ENCODE peak calls at places on chromosomes 11 and 22, in ten cellular contexts. One of them, this sample, is unnamed.

GRCh38 chr11:69683764-69684333 is 8.7 kb upstream of the LTO1 start:
- DNase-seq in body of pancreas: no peak
- DNase-seq in osteoblast: peak; percentile 54
- DNase-seq in colonic mucosa: no peak
- DNase-seq in CD8-positive, alpha-beta T cell: no peak
- DNase-seq in psoas muscle: no peak
- DNase-seq in kidney: no peak
- DNase-seq in right lobe of liver: peak; percentile 47
- DNase-seq in neural progenitor cell: peak; percentile 56
- DNase-seq in heart right ventricle: no peak
- DNase-seq in this sample: peak; percentile 87

GRCh38 chr22:31533391-31533790 is 37.1 kb downstream of the SFI1 start:
- DNase-seq in body of pancreas: no peak
- DNase-seq in osteoblast: no peak
- DNase-seq in colonic mucosa: no peak
- DNase-seq in CD8-positive, alpha-beta T cell: no peak
- DNase-seq in psoas muscle: no peak
- DNase-seq in kidney: no peak
- DNase-seq in right lobe of liver: no peak
- DNase-seq in neural progenitor cell: no peak
- DNase-seq in heart right ventricle: no peak
- DNase-seq in this sample: no peak

GRCh38 chr11:12076840-12077534 is 33.4 kb upstream of the MICAL2 start:
- DNase-seq in body of pancreas: no peak
- DNase-seq in osteoblast: peak; percentile 91
- DNase-seq in colonic mucosa: no peak
- DNase-seq in CD8-positive, alpha-beta T cell: no peak
- DNase-seq in psoas muscle: no peak
- DNase-seq in kidney: no peak
- DNase-seq in right lobe of liver: no peak
- DNase-seq in neural progenitor cell: no peak
- DNase-seq in heart right ventricle: no peak
- DNase-seq in this sample: no peak

GRCh38 chr11:104531075-104531474 is 367.1 kb upstream of the PDGFD start:
- DNase-seq in body of pancreas: no peak
- DNase-seq in osteoblast: no peak
- DNase-seq in colonic mucosa: no peak
- DNase-seq in CD8-positive, alpha-beta T cell: no peak
- DNase-seq in psoas muscle: no peak
- DNase-seq in kidney: no peak
- DNase-seq in right lobe of liver: no peak
- DNase-seq in neural progenitor cell: peak; percentile 28
- DNase-seq in heart right ventricle: no peak
- DNase-seq in this sample: peak; percentile 62

GRCh38 chr11:2114430-2115241 is 24.6 kb downstream of the IGF2 start:
- DNase-seq in body of pancreas: no peak
- DNase-seq in osteoblast: no peak
- DNase-seq in colonic mucosa: no peak
- DNase-seq in CD8-positive, alpha-beta T cell: no peak
- DNase-seq in psoas muscle: peak; percentile 32
- DNase-seq in kidney: peak; percentile 68
- DNase-seq in right lobe of liver: no peak
- DNase-seq in neural progenitor cell: no peak
- DNase-seq in heart right ventricle: no peak
- DNase-seq in this sample: no peak

GRCh38 chr11:2569321-2569721 is 124.5 kb downstream of the KCNQ1 start:
- DNase-seq in body of pancreas: no peak
- DNase-seq in osteoblast: no peak
- DNase-seq in colonic mucosa: no peak
- DNase-seq in CD8-positive, alpha-beta T cell: no peak
- DNase-seq in psoas muscle: peak; percentile 33
- DNase-seq in kidney: peak; percentile 79
- DNase-seq in right lobe of liver: peak; percentile 15
- DNase-seq in neural progenitor cell: no peak
- DNase-seq in heart right ventricle: no peak
- DNase-seq in this sample: peak; percentile 30

GRCh38 chr11:74468521-74469280 is 1.4 kb upstream of the KCNE3 start:
- DNase-seq in body of pancreas: no peak
- DNase-seq in osteoblast: no peak
- DNase-seq in colonic mucosa: no peak
- DNase-seq in CD8-positive, alpha-beta T cell: no peak
- DNase-seq in psoas muscle: no peak
- DNase-seq in kidney: no peak
- DNase-seq in right lobe of liver: no peak
- DNase-seq in neural progenitor cell: no peak
- DNase-seq in heart right ventricle: no peak
- DNase-seq in this sample: no peak

GRCh38 chr11:69385466-69385820 is 91.5 kb downstream of the MYEOV start:
- DNase-seq in body of pancreas: no peak
- DNase-seq in osteoblast: no peak
- DNase-seq in colonic mucosa: no peak
- DNase-seq in CD8-positive, alpha-beta T cell: no peak
- DNase-seq in psoas muscle: no peak
- DNase-seq in kidney: peak; percentile 50
- DNase-seq in right lobe of liver: no peak
- DNase-seq in neural progenitor cell: no peak
- DNase-seq in heart right ventricle: no peak
- DNase-seq in this sample: no peak

GRCh38 chr22:41092023-41092817 is at the start of gene EP300:
- DNase-seq in body of pancreas: peak; percentile 74
- DNase-seq in osteoblast: peak; percentile 94
- DNase-seq in colonic mucosa: peak; percentile 89
- DNase-seq in CD8-positive, alpha-beta T cell: peak; percentile 83
- DNase-seq in psoas muscle: peak; percentile 95
- DNase-seq in kidney: peak; percentile 97
- DNase-seq in right lobe of liver: peak; percentile 89
- DNase-seq in neural progenitor cell: peak; percentile 85
- DNase-seq in heart right ventricle: peak; percentile 88
- DNase-seq in this sample: peak; percentile 86

GRCh38 chr22:49768511-49768910 is 59.2 kb downstream of the BRD1 start:
- DNase-seq in body of pancreas: peak; percentile 13
- DNase-seq in osteoblast: peak; percentile 71
- DNase-seq in colonic mucosa: no peak
- DNase-seq in CD8-positive, alpha-beta T cell: no peak
- DNase-seq in psoas muscle: peak; percentile 44
- DNase-seq in kidney: peak; percentile 66
- DNase-seq in right lobe of liver: peak; percentile 6
- DNase-seq in neural progenitor cell: no peak
- DNase-seq in heart right ventricle: no peak
- DNase-seq in this sample: no peak

GRCh38 chr22:44603774-44604173 is 98.2 kb upstream of the PRR5 start:
- DNase-seq in body of pancreas: no peak
- DNase-seq in osteoblast: no peak
- DNase-seq in colonic mucosa: no peak
- DNase-seq in CD8-positive, alpha-beta T cell: no peak
- DNase-seq in psoas muscle: no peak
- DNase-seq in kidney: no peak
- DNase-seq in right lobe of liver: no peak
- DNase-seq in neural progenitor cell: no peak
- DNase-seq in heart right ventricle: no peak
- DNase-seq in this sample: no peak

GRCh38 chr11:71481101-71481960 is 28.3 kb downstream of the NADSYN1 start:
- DNase-seq in body of pancreas: no peak
- DNase-seq in osteoblast: no peak
- DNase-seq in colonic mucosa: no peak
- DNase-seq in CD8-positive, alpha-beta T cell: no peak
- DNase-seq in psoas muscle: no peak
- DNase-seq in kidney: no peak
- DNase-seq in right lobe of liver: no peak
- DNase-seq in neural progenitor cell: no peak
- DNase-seq in heart right ventricle: no peak
- DNase-seq in this sample: no peak

DNA sequence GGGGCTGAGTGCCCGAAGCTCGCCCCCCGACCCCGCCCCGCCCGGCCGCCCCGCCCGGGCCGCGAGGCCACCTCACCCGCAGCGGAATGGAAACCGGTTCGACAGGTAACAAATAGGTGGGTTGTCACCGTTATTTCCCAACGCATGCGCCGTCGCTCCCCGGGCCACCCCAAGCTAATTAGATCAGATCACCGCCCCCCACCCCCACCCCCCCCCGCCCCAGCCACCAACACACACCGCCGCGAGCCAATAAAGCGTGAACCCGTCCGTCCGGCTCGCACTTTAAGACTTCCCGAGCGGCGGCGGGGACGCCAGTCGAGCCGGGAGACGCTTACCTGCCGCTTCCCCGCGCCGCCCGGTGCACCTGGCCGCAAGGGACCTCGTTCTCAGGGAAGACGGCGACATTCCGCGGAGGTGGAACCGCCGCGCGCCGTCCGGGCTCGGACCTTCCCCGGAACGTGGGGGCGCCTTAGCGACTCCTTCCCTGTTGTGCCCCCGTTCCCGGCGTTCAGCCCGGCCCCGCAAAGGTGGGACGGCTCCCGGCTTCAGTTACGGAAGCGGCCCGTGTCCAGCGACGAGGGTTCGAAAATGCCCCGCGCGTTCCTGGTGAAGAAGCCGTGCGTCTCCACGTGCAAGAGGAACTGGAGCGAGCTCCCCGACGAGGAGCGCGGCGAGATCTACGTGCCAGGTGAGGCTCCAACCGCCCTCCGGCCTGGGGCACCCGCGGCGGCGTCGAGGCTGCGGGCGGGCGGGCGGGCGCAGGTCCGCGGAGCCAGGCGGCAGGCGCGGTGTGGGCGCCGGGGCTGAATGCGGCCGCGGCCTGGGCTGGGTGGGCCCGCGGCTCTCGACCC is at the start of gene OVOL1:
- DNase-seq in body of pancreas: peak; percentile 87
- DNase-seq in osteoblast: peak; percentile 84
- DNase-seq in colonic mucosa: peak; percentile 92
- DNase-seq in CD8-positive, alpha-beta T cell: no peak
- DNase-seq in psoas muscle: peak; percentile 45
- DNase-seq in kidney: peak; percentile 92
- DNase-seq in right lobe of liver: no peak
- DNase-seq in neural progenitor cell: peak; percentile 54
- DNase-seq in heart right ventricle: no peak
- DNase-seq in this sample: peak; percentile 92
- H3K4me1 ChIP-seq in body of pancreas: peaks cover 36% of the 10 kb centered on the region
- H3K4me1 ChIP-seq in osteoblast: peaks cover 2% of the 10 kb centered on the region
- H3K4me1 ChIP-seq in colonic mucosa: peaks cover 24% of the 10 kb centered on the region
- H3K4me1 ChIP-seq in CD8-positive, alpha-beta T cell: peaks cover 38% of the 10 kb centered on the region
- H3K4me1 ChIP-seq in psoas muscle: no peaks in the 10 kb centered on the region
- H3K4me1 ChIP-seq in kidney: peaks cover 7% of the 10 kb centered on the region
- H3K4me1 ChIP-seq in right lobe of liver: peaks cover 8% of the 10 kb centered on the region
- H3K4me1 ChIP-seq in neural progenitor cell: peaks cover 15% of the 10 kb centered on the region
- H3K4me1 ChIP-seq in heart right ventricle: peaks cover 20% of the 10 kb centered on the region
- H3K4me1 ChIP-seq in this sample: peaks cover 18% of the 10 kb centered on the region

DNA sequence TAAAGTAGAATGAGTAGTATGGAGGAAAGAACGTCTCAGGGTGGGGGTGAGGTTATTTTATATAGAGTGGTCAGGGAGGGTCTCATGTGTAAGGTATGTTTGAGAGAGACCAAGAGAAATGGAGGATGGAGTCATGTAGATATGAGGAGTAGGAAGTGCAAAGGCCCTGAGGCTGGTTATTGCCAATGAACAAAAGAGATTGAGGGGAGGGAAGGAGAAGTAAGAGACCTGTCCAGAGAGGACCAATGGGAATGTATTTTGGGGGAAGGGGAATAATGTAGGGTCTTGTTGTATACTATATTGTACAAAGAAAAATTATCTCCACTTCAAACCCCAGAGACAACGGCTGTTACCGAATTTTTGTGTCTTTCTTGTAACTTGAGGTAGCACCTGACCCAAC is 9.8 kb downstream of the CTNND1 start:
- DNase-seq in body of pancreas: no peak
- DNase-seq in osteoblast: no peak
- DNase-seq in colonic mucosa: no peak
- DNase-seq in CD8-positive, alpha-beta T cell: no peak
- DNase-seq in psoas muscle: no peak
- DNase-seq in kidney: no peak
- DNase-seq in right lobe of liver: no peak
- DNase-seq in neural progenitor cell: no peak
- DNase-seq in heart right ventricle: no peak
- DNase-seq in this sample: no peak
- TF ChIP-seq CTCF in body of pancreas: no peak
- TF ChIP-seq CTCF in osteoblast: no peak
- TF ChIP-seq CTCF in colonic mucosa: no peak
- TF ChIP-seq CTCF in CD8-positive, alpha-beta T cell: no peak
- TF ChIP-seq CTCF in psoas muscle: no peak
- TF ChIP-seq CTCF in kidney: no peak
- TF ChIP-seq CTCF in right lobe of liver: no peak
- TF ChIP-seq CTCF in neural progenitor cell: no peak
- TF ChIP-seq CTCF in heart right ventricle: no peak
- TF ChIP-seq CTCF in this sample: no peak

DNA sequence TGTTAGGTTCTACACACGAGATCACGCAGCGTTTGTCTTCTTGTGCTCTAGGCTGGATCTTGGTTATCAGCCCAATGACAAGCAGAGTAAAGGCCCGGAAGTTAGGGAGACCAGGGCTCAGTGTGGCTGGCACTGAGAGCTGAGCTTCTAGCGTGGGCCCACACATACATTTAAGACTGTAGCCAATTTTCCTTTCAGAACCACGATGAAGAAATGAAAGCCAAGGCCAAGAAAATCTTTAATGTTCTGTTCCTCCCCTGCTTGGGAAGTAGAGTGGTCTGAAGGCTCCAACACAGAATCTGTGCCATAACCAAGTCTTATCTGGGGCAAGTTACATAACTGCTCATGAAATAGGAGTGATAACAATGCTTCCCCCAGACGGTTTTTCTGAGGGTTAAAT is 4.7 kb upstream of the ST3GAL4 start:
- DNase-seq in body of pancreas: no peak
- DNase-seq in osteoblast: no peak
- DNase-seq in colonic mucosa: no peak
- DNase-seq in CD8-positive, alpha-beta T cell: no peak
- DNase-seq in psoas muscle: no peak
- DNase-seq in kidney: peak; percentile 13
- DNase-seq in right lobe of liver: no peak
- DNase-seq in neural progenitor cell: no peak
- DNase-seq in heart right ventricle: no peak
- DNase-seq in this sample: no peak
- H3K27ac ChIP-seq in body of pancreas: no peak overlapping the region
- H3K27ac ChIP-seq in osteoblast: peak overlapping the region; percentile 24
- H3K27ac ChIP-seq in colonic mucosa: no peak overlapping the region
- H3K27ac ChIP-seq in CD8-positive, alpha-beta T cell: no peak overlapping the region
- H3K27ac ChIP-seq in psoas muscle: no peak overlapping the region
- H3K27ac ChIP-seq in kidney: no peak overlapping the region
- H3K27ac ChIP-seq in right lobe of liver: no peak overlapping the region
- H3K27ac ChIP-seq in neural progenitor cell: no peak overlapping the region
- H3K27ac ChIP-seq in heart right ventricle: peak overlapping the region; percentile 31
- H3K27ac ChIP-seq in this sample: no peak overlapping the region

DNA sequence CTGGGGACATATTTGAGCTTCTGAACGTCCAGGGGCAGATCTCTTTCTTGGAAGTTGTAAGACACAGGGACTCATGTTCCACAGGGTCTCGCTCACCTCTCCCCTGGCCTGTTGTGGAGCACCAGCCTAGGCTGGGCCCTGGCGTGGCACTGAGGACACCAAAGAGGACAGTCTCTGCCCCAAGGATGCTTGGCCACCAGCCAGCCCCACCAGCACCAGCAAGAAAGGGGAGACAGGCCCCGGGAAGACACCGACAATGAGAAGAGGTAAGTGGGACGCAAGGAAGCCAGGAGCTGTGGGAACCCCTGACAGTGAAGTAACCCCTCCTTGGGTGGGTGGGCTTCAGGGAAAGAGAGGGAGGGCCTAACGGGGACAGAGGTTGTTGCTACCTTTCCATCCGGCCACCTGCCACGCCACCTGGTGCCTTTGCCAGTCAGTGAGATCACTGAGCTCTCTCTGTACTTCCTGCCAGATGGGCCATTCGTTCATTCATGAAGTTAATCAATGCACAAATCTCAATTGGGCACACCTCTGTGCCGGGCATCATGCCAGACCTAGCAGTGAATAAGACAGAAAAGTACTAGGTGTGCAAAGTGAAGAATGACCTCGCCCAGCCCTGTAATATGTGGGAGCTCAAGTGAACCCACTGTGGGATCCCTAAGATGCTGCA is 11.1 kb downstream of the APOL5 start:
- DNase-seq in body of pancreas: peak; percentile 59
- DNase-seq in osteoblast: no peak
- DNase-seq in colonic mucosa: peak; percentile 72
- DNase-seq in CD8-positive, alpha-beta T cell: no peak
- DNase-seq in psoas muscle: no peak
- DNase-seq in kidney: peak; percentile 72
- DNase-seq in right lobe of liver: peak; percentile 72
- DNase-seq in neural progenitor cell: no peak
- DNase-seq in heart right ventricle: no peak
- DNase-seq in this sample: no peak
- H3K4me1 ChIP-seq in body of pancreas: peaks cover 20% of the 10 kb centered on the region
- H3K4me1 ChIP-seq in osteoblast: peaks cover 2% of the 10 kb centered on the region
- H3K4me1 ChIP-seq in colonic mucosa: no peaks in the 10 kb centered on the region
- H3K4me1 ChIP-seq in CD8-positive, alpha-beta T cell: no peaks in the 10 kb centered on the region
- H3K4me1 ChIP-seq in psoas muscle: peaks cover under 1% of the 10 kb centered on the region
- H3K4me1 ChIP-seq in kidney: no peaks in the 10 kb centered on the region
- H3K4me1 ChIP-seq in right lobe of liver: no peaks in the 10 kb centered on the region
- H3K4me1 ChIP-seq in neural progenitor cell: no peaks in the 10 kb centered on the region
- H3K4me1 ChIP-seq in heart right ventricle: peaks cover 7% of the 10 kb centered on the region
- H3K4me1 ChIP-seq in this sample: no peaks in the 10 kb centered on the region